ENCODE peak calls at places on chromosomes 6 and 20, in seven cellular contexts. Q is CD8-positive, alpha-beta T cell; X is ascending aorta; L is aorta; J is heart left ventricle; E is thyroid gland; I is sigmoid colon. C is an unnamed sample. For H3K9me3, the result is how much of the 10 kb centered on the place peaks cover.

GRCh38 chr20:18506744-18507143 is 996 bp upstream of the SEC23B start:
- DNase-seq in Q (no peak), X (no peak), L (no peak), J (no peak), E (no peak), I (no peak), C (no peak)

GRCh38 chr20:36462440-36463211 is 78.7 kb upstream of the MYL9 start:
- DNase-seq in Q (no peak), X (peak), L (peak), J (peak), E (peak), I (peak), C (peak)

GRCh38 chr6:151067684-151068596 is 171.8 kb upstream of the AKAP12 start:
- DNase-seq in Q (no peak), X (no peak), L (peak), J (peak), E (peak), I (peak), C (no peak)

GRCh38 chr6:17584241-17584803 is 15.8 kb upstream of the FAM8A1 start:
- DNase-seq in Q (no peak), X (no peak), L (no peak), J (peak), E (peak), I (peak), C (no peak)

GRCh38 chr20:42836339-42836738 is 353.4 kb downstream of the PTPRT start:
- DNase-seq in Q (no peak), X (no peak), L (no peak), J (no peak), E (peak), I (no peak), C (peak)

GRCh38 chr20:51797357-51798025 is 4.8 kb downstream of the SALL4 start:
- DNase-seq in Q (no peak), X (no peak), L (no peak), J (no peak), E (peak), I (no peak), C (no peak)

GRCh38 chr20:33113387-33113908 is 34.0 kb downstream of the BPIFB4 start:
- DNase-seq in Q (no peak), X (no peak), L (no peak), J (no peak), E (no peak), I (no peak), C (no peak)

GRCh38 chr6:112443666-112444065 is 96.5 kb downstream of the RFPL4B start:
- DNase-seq in Q (no peak), X (no peak), L (no peak), J (peak), E (peak), I (peak), C (no peak)

GRCh38 chr6:42512498-42513042 is 51.3 kb upstream of the UBR2 start:
- DNase-seq in Q (no peak), X (no peak), L (no peak), J (no peak), E (no peak), I (no peak), C (no peak)

GRCh38 chr20:884983-885952 is 30.9 kb downstream of the ANGPT4 start:
- DNase-seq in Q (no peak), X (no peak), L (no peak), J (peak), E (peak), I (no peak), C (no peak)

GRCh38 chr20:56554869-56555268 is 21.8 kb downstream of the FAM209B start:
- DNase-seq in Q (no peak), X (no peak), L (no peak), J (peak), E (peak), I (no peak), C (no peak)

GRCh38 chr6:44219053-44219814 is 2.5 kb downstream of the MYMX start:
- DNase-seq in Q (no peak), X (peak), L (peak), J (peak), E (peak), I (peak), C (peak)

GRCh38 chr6:127397729-127398609 is 54.6 kb upstream of the ECHDC1 start:
- DNase-seq in Q (no peak), X (no peak), L (no peak), J (no peak), E (no peak), I (no peak), C (no peak)

GRCh38 chr20:36607586-36608387 is 2.2 kb downstream of the RAB5IF start:
- DNase-seq in Q (no peak), X (no peak), L (no peak), J (no peak), E (no peak), I (no peak), C (no peak)

GRCh38 chr6:3695065-3695830 is 56.3 kb downstream of the PXDC1 start:
- DNase-seq in Q (no peak), X (no peak), L (no peak), J (no peak), E (no peak), I (no peak), C (no peak)

GRCh38 chr6:81169166-81169565 is 583.3 kb downstream of the TENT5A start:
- DNase-seq in Q (no peak), X (no peak), L (no peak), J (no peak), E (no peak), I (no peak), C (no peak)

GRCh38 chr6:21731411-21732031 is 138.0 kb downstream of the SOX4 start:
- DNase-seq in Q (no peak), X (no peak), L (no peak), J (no peak), E (peak), I (no peak), C (no peak)

GRCh38 chr6:163173741-163174140 is 240.8 kb upstream of the QKI start:
- DNase-seq in Q (no peak), X (no peak), L (no peak), J (no peak), E (no peak), I (no peak), C (no peak)

GRCh38 chr6:112956696-112957525 is 609.8 kb downstream of the RFPL4B start:
- DNase-seq in Q (no peak), X (no peak), L (no peak), J (peak), E (no peak), I (no peak), C (no peak)

GRCh38 chr6:16947461-16948159 is 154.2 kb upstream of the STMND1 start:
- DNase-seq in Q (no peak), X (no peak), L (no peak), J (no peak), E (peak), I (peak), C (no peak)

GRCh38 chr6:116616757-116617093 is 446 bp downstream of the RSPH4A start:
- DNase-seq in Q (no peak), X (no peak), L (no peak), J (peak), E (peak), I (peak), C (no peak)

GRCh38 chr6:116556065-116556464 is 2.5 kb downstream of the CALHM4 start:
- DNase-seq in Q (no peak), X (no peak), L (no peak), J (no peak), E (no peak), I (no peak), C (no peak)

GRCh38 chr6:29656798-29657197 is at the start of gene MOG:
- DNase-seq in Q (no peak), X (no peak), L (no peak), J (no peak), E (no peak), I (no peak), C (no peak)

GRCh38 chr6:107716688-107717089 is 107.4 kb downstream of the SCML4 start:
- DNase-seq in Q (peak), X (no peak), L (no peak), J (no peak), E (no peak), I (no peak), C (no peak)

GRCh38 chr6:13339863-13340635 is 11.7 kb upstream of the TBC1D7 start:
- DNase-seq in Q (no peak), X (no peak), L (no peak), J (no peak), E (no peak), I (no peak), C (no peak)

GRCh38 chr6:69022991-69023390 is 387.9 kb downstream of the ADGRB3 start:
- DNase-seq in Q (no peak), X (no peak), L (no peak), J (no peak), E (no peak), I (no peak), C (no peak)

GRCh38 chr6:13006578-13007300 is 290.2 kb downstream of the PHACTR1 start:
- DNase-seq in Q (no peak), X (no peak), L (no peak), J (peak), E (no peak), I (no peak), C (no peak)

GRCh38 chr6:3269412-3269975 is 10.7 kb downstream of the PSMG4 start:
- DNase-seq in Q (no peak), X (no peak), L (peak), J (no peak), E (no peak), I (no peak), C (no peak)

GRCh38 chr20:3572151-3572550 is 91.0 kb downstream of the GFRA4 start:
- DNase-seq in Q (no peak), X (no peak), L (no peak), J (no peak), E (no peak), I (no peak), C (no peak)

GRCh38 chr6:108097882-108098281 is 23.3 kb upstream of the OSTM1 start:
- DNase-seq in Q (no peak), X (no peak), L (no peak), J (no peak), E (no peak), I (no peak), C (no peak)

DNA sequence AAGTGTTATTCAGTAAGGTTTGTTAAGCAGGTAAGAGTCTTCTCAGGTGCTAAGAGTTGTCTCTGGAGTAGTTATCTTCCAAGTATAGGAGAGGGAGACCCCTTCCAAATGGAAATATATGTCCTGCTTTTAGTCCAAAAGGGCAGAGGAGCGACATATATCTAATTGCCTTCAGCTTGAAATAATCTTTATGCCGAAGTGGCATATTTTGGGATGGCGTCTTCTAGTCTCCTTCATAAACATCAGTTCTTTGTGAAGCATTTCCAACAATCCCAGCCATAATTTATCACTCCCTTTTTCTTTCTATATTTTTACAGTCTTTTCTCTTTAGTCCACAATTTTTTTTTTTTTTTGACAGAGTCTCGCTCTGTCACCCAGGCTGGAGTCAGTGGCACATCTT is 6.0 kb downstream of the TMC2 start:
- DNase-seq in Q (no peak), X (no peak), L (no peak), J (no peak), E (no peak), I (no peak), C (no peak)
- H3K27ac ChIP-seq in Q (no peak), X (no peak), L (no peak), J (no peak), E (no peak), I (no peak), C (no peak)

DNA sequence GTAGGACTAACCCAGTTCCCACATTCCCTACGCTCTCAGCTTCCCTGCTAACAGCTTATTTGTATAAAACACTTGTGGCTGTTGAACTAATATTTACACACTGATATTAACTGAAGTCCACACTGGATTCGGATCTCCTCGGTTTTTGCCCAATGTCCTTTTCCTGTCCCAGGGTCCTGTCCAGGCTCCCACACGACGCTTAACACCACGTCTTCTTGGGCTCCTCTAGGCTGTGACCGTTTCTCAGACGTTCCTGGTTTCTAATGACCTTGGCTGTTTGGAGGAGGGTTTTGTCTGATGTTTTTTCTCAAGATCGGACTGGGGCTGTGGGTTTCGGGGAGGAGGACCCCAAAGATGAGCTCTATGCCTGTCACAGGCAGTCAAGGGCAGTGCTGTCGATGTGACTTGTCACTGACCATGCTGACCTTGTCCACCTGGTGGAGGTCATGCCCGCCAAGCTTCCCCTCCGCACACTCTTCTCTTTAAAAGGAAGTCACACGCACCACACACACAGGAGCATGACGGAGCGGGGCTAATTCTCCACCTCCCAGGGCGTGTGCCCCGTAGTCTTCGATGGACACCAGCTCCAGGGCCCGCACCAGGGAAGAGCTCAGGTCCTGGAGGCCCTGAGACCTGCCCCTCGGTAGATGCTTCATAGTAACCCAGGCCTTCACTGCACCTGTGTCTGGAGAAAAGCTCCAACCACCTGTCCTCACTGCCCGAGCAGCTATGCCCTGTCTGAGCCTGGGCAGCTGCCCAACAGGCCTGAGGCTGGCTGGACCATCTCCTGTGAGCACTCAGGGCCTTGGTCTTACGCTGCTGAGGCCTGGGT is 72.0 kb downstream of the TTLL2 start:
- DNase-seq in Q (no peak), X (no peak), L (no peak), J (no peak), E (no peak), I (no peak), C (no peak)
- H3K9me3 ChIP-seq in Q (under half), X (under half), L (under half), J (under half), E (under half), I (under half), C (under half)

DNA sequence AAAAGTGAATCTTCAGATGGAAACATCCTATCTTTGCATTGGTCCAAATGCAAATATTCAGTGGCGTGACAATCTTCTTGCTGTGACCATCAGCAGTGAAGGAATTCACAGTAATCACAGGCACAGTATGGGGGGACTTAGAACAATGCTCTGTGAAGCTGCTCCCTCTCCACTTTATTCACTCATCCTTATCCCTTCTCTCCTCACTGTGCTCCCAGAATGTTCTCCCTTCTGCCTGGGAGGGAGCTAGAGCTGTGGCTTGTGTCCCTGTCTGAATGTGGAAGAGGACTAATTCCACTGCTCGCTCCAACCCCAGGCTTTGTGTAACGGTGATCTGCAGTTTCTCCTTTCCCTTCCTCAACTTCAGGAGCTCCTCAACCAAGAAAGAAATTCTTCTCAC is 243.7 kb downstream of the ALDH8A1 start:
- DNase-seq in Q (no peak), X (no peak), L (no peak), J (no peak), E (no peak), I (no peak), C (no peak)
- H3K27ac ChIP-seq in Q (no peak), X (no peak), L (no peak), J (no peak), E (no peak), I (no peak), C (no peak)

GRCh38 chr6:2263896-2264295 is 18.5 kb upstream of the GMDS start:
- DNase-seq in Q (no peak), X (no peak), L (no peak), J (no peak), E (no peak), I (no peak), C (no peak)

GRCh38 chr6:2264932-2265331 is 19.5 kb upstream of the GMDS start:
- DNase-seq in Q (no peak), X (no peak), L (no peak), J (no peak), E (no peak), I (no peak), C (no peak)

GRCh38 chr6:2266845-2267244 is 21.4 kb upstream of the GMDS start:
- DNase-seq in Q (no peak), X (no peak), L (no peak), J (no peak), E (no peak), I (no peak), C (no peak)

GRCh38 chr6:2270049-2270448 is 24.6 kb upstream of the GMDS start:
- DNase-seq in Q (no peak), X (no peak), L (no peak), J (no peak), E (no peak), I (no peak), C (no peak)

DNA sequence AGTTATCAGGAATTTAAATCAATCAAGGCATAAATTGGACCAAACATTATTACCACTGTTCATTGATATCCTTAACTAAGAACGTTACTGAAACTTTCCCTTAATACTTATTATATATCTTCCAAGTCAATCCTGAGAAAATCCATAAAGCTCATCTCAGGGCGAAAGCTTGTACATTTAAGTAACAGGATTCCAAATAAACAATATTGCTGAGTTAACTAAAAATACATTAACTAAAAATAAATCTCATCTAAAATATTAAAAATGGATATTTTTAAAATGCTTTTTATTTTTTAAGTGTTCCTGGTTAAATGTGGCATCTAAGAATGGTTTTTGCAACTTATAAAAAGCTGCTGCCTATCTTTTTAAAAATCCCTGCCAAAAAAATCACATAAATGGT is 20.6 kb upstream of the GMDS start:
- DNase-seq in Q (no peak), X (no peak), L (no peak), J (no peak), E (no peak), I (no peak), C (no peak)
- H3K9me3 ChIP-seq in Q (under half), X (under half), L (under half), J (under half), E (under half), I (under half), C (under half)

GRCh38 chr20:47272893-47273590 is 83.5 kb downstream of the ZMYND8 start:
- DNase-seq in Q (peak), X (no peak), L (no peak), J (peak), E (peak), I (peak), C (no peak)
- H3K27ac ChIP-seq in Q (no peak), X (peak), L (peak), J (no peak), E (peak), I (peak), C (peak)

GRCh38 chr6:27452496-27452897 is 20.4 kb downstream of the ZNF184 start:
- DNase-seq in Q (no peak), X (no peak), L (no peak), J (no peak), E (no peak), I (no peak), C (no peak)
- H3K9me3 ChIP-seq in Q (half or more), X (half or more), L (under half), J (half or more), E (under half), I (under half), C (half or more)

DNA sequence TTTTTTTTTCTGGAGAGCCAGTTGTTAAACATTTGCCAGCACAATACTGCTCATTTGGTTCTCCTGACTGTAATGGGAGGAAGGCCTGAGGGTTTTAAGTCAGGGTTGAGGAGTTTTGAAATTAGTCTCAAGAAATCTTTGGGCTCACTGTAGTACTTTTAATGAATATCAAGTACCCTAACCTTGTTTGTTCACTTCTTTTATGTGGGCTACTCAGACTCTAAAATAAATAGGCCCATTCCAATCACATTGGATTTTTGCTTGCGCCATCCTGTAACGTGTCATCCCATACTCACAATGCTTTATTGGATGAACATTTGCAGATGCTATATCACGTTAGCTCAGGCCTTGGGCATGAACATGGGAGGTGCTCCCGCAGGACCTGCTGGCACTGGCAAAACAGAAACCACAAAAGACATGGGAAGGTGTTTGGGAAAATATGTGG is 146.9 kb downstream of the DNAH8 start:
- DNase-seq in Q (no peak), X (no peak), L (no peak), J (no peak), E (no peak), I (no peak), C (no peak)
- H3K27ac ChIP-seq in Q (no peak), X (no peak), L (no peak), J (no peak), E (no peak), I (no peak), C (no peak)

DNA sequence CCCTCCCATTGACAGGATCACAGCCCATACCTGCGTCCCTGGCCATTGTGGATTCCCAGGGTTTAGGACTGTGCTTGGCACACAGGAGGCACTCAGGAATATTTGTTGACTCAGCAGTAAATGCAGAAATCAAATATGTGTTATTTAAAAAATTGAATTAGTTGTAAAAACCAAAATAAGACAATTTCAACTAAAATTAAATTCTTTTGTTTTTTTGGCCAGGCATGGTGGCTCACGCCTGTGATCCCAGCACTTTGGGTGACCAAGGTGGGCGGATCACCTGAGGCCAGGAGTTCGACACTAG is 85.3 kb downstream of the ZDHHC14 start:
- DNase-seq in Q (no peak), X (no peak), L (no peak), J (no peak), E (no peak), I (no peak), C (no peak)
- H3K9me3 ChIP-seq in Q (under half), X (under half), L (under half), J (under half), E (under half), I (under half), C (under half)